ENCODE peak calls at places on chromosomes 16 and 17, in eight cellular contexts. G is breast epithelium, F is cardiac muscle cell, J is neural crest cell, Z is tibial nerve, B is GM13977, Y is fibroblast of pulmonary artery, C is AG04450. W is an unnamed sample.
A peak's percentile ranks its signal among the peaks of the same experiment; 100 is the strongest.

GRCh38 chr16:53024045-53024444 is 28.7 kb downstream of the CHD9NB start:
- DNase-seq in G (no peak), F (no peak), J (no peak), Z (no peak), B (no peak), Y (no peak), C (no peak), W (no peak)

GRCh38 chr16:11609474-11610120 is 22.9 kb upstream of the LITAF start:
- DNase-seq in G (no peak), F (no peak), J (no peak), Z (no peak), B (no peak), Y (no peak), C (no peak), W (no peak)

GRCh38 chr17:45374501-45374900 is 57.7 kb upstream of the MAP3K14 start:
- DNase-seq in G (no peak), F (no peak), J (no peak), Z (no peak), B (no peak), Y (no peak), C (no peak), W (no peak)

GRCh38 chr17:29273924-29274323 is 20.0 kb downstream of the NUFIP2 start:
- DNase-seq in G (no peak), F (no peak), J (no peak), Z (no peak), B (no peak), Y (no peak), C (no peak), W (no peak)

GRCh38 chr16:17211797-17212196 is 259.0 kb downstream of the XYLT1 start:
- DNase-seq in G (no peak), F (no peak), J (no peak), Z (no peak), B (peak; percentile 23), Y (no peak), C (no peak), W (no peak)

GRCh38 chr17:68853439-68853838 is 101.8 kb downstream of the ABCA8 start:
- DNase-seq in G (no peak), F (no peak), J (no peak), Z (no peak), B (no peak), Y (no peak), C (no peak), W (no peak)

GRCh38 chr17:46013502-46014165 is 14.6 kb downstream of the STH start:
- DNase-seq in G (no peak), F (peak; percentile 14), J (no peak), Z (no peak), B (no peak), Y (peak; percentile 25), C (peak; percentile 27), W (no peak)

GRCh38 chr17:80111702-80112470 is 10.5 kb downstream of the GAA start:
- DNase-seq in G (no peak), F (no peak), J (no peak), Z (no peak), B (no peak), Y (no peak), C (no peak), W (no peak)

GRCh38 chr16:66020061-66020460 is 346.4 kb upstream of the CDH5 start:
- DNase-seq in G (no peak), F (no peak), J (no peak), Z (no peak), B (no peak), Y (no peak), C (no peak), W (no peak)

GRCh38 chr17:1647802-1648581 is 1.7 kb downstream of the RILP start:
- DNase-seq in G (no peak), F (peak; percentile 46), J (no peak), Z (no peak), B (no peak), Y (peak; percentile 25), C (no peak), W (no peak)

GRCh38 chr17:80942360-80943345 is 49.0 kb upstream of the CHMP6 start:
- DNase-seq in G (peak; percentile 87), F (peak; percentile 94), J (no peak), Z (peak; percentile 96), B (no peak), Y (peak; percentile 91), C (peak; percentile 33), W (no peak)

GRCh38 chr17:38591759-38592241 is 14.0 kb downstream of the SRCIN1 start:
- DNase-seq in G (no peak), F (peak; percentile 43), J (no peak), Z (no peak), B (no peak), Y (peak; percentile 22), C (no peak), W (no peak)

GRCh38 chr16:4412854-4413253 is 3.5 kb downstream of the CORO7 start:
- DNase-seq in G (no peak), F (no peak), J (no peak), Z (no peak), B (no peak), Y (no peak), C (no peak), W (no peak)

GRCh38 chr17:39174907-39175694 is 9.1 kb upstream of the ARL5C start:
- DNase-seq in G (no peak), F (peak; percentile 79), J (peak; percentile 78), Z (peak; percentile 59), B (peak; percentile 90), Y (peak; percentile 72), C (no peak), W (peak; percentile 83)

GRCh38 chr17:81553616-81554181 is 1.5 kb upstream of the FAAP100 start:
- DNase-seq in G (no peak), F (peak; percentile 95), J (no peak), Z (no peak), B (no peak), Y (peak; percentile 96), C (peak; percentile 92), W (no peak)

GRCh38 chr17:40498281-40499084 is 2.9 kb downstream of the TNS4 start:
- DNase-seq in G (no peak), F (no peak), J (no peak), Z (no peak), B (no peak), Y (no peak), C (no peak), W (no peak)

GRCh38 chr16:84308120-84308519 is 13.4 kb downstream of the WFDC1 start:
- DNase-seq in G (no peak), F (peak; percentile 62), J (peak; percentile 53), Z (no peak), B (peak; percentile 44), Y (peak; percentile 51), C (peak; percentile 11), W (no peak)

GRCh38 chr17:51103451-51103850 is 17.2 kb downstream of the SPAG9 start:
- DNase-seq in G (no peak), F (no peak), J (no peak), Z (no peak), B (no peak), Y (no peak), C (no peak), W (no peak)

GRCh38 chr17:12388206-12388605 is 277.5 kb upstream of the MYOCD start:
- DNase-seq in G (no peak), F (no peak), J (no peak), Z (no peak), B (no peak), Y (peak; percentile 10), C (peak; percentile 54), W (no peak)

DNA sequence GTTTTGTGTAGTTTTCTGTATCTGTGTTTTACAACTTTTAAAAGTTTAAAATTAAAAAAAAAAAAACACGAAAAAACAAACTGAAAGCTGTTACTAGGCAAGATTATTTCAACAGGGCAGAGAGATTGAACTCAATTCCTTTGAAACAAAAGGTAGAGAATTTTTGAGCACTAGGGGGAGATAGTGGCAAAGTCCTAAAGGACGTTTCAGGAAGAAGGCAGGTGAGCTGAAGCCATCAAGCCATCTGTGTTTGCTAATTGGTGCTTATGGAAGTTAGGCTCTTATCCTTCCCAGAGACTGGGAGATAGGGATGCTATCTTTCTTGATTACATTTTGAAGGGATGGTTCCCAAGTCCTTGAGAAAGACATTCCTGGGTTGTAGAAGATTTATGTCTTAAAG is 70.6 kb upstream of the CLEC3A start:
- DNase-seq in G (no peak), F (peak; percentile 1), J (no peak), Z (no peak), B (peak; percentile 47), Y (no peak), C (no peak), W (no peak)
- TF ChIP-seq CTCF in G (no peak), F (peak; percentile 14), J (peak; percentile 65), Z (no peak), B (peak; percentile 45), Y (peak; percentile 18), C (peak; percentile 32), W (peak; percentile 34)

GRCh38 chr17:42743595-42744282 is 1.1 kb downstream of the EZH1 start:
- DNase-seq in G (no peak), F (no peak), J (no peak), Z (no peak), B (no peak), Y (peak; percentile 33), C (no peak), W (no peak)
- TF ChIP-seq CTCF in G (no peak), F (peak; percentile 25), J (peak; percentile 26), Z (no peak), B (no peak), Y (peak; percentile 31), C (peak; percentile 32), W (no peak)

GRCh38 chr17:48081858-48082257 is 19.4 kb downstream of the CBX1 start:
- DNase-seq in G (no peak), F (no peak), J (no peak), Z (no peak), B (no peak), Y (no peak), C (no peak), W (no peak)
- TF ChIP-seq CTCF in G (no peak), F (no peak), J (no peak), Z (no peak), B (no peak), Y (no peak), C (no peak), W (no peak)

DNA sequence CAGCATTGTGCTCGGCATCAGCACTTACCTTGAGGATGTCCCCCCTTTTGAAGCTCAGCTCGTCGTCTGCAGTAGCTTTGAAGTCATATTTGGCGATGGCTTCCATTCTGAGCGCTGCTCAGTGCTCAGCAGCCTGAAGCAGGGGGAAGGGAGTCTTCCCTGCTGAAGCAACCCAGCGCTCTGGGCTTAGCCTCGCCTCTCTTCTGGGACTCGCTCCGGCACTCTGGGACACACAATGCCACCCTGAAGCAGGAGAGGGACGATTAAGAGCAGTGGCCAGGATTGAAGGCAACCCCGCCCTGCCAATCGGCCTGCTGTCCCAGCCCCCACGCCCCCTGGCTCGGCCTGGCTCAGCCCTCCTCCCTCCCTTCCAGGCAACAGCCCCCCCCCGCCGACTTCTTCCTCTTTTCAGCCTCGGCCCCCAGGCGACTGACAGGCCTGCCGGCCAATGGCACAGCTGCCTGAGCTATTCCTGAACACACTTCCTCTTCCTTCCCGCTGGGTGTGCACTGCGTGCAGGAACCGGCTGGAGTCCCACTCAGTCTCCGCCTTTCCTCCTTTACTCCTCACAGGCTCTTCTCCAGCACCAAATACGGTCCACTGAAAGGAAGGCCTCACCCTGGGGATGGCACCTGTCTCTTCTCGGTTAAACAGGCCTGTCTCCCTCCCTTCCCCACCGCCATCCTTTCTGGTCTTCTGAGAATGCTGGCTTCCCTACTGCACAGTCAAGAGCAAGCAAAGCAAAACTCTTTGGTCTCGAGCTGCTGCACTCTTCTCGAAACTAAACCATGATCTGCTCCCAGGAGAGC is 11.8 kb downstream of the GRB2 start:
- DNase-seq in G (peak; percentile 92), F (peak; percentile 99), J (peak; percentile 97), Z (peak; percentile 95), B (peak; percentile 85), Y (peak; percentile 98), C (peak; percentile 96), W (peak; percentile 95)
- TF ChIP-seq CTCF in G (peak; percentile 7), F (no peak), J (no peak), Z (no peak), B (no peak), Y (no peak), C (no peak), W (no peak)